ENCODE peak calls at places on chromosome 20, in ten cellular contexts. X is MM.1S, Z is PC-9, D is IMR-90, R is astrocyte, L is GM12878, B is PC-3, S is hepatocyte, Y is H9, Q is HCT116. A is an unnamed sample.

GRCh38 chr20:9447182-9447581 is 67.2 kb upstream of the LAMP5 start:
- DNase-seq in D (no peak), S (no peak), R (no peak), Z (no peak), Q (no peak), Y (no peak), L (no peak), X (peak; percentile 75), B (no peak), A (no peak)

GRCh38 chr20:44738779-44739477 is 6.7 kb upstream of the KCNK15 start:
- DNase-seq in B (peak; percentile 80), X (peak; percentile 77), L (peak; percentile 63), R (peak; percentile 56), S (peak; percentile 78), Z (peak; percentile 79), D (peak; percentile 67), Q (peak; percentile 89), Y (peak; percentile 90), A (peak; percentile 95)

GRCh38 chr20:37395411-37395800 is 49.5 kb downstream of the SRC start:
- DNase-seq in Q (no peak), B (no peak), X (no peak), D (no peak), Z (no peak), L (no peak), R (no peak), Y (no peak), S (no peak), A (no peak)

GRCh38 chr20:38148328-38149102 is 16.6 kb downstream of the TGM2 start:
- DNase-seq in R (no peak), S (no peak), L (no peak), Q (no peak), X (no peak), B (no peak), D (no peak), Y (no peak), Z (no peak), A (no peak)

GRCh38 chr20:24985802-24986201 is 6.7 kb downstream of the APMAP start:
- DNase-seq in Q (no peak), R (no peak), L (no peak), D (no peak), B (no peak), Z (no peak), Y (peak; percentile 6), X (no peak), S (no peak), A (no peak)

GRCh38 chr20:24751551-24751950 is 197.5 kb upstream of the CST7 start:
- DNase-seq in Q (no peak), S (no peak), L (no peak), R (no peak), B (no peak), Y (no peak), Z (no peak), X (no peak), D (no peak), A (no peak)

GRCh38 chr20:21981179-21981578 is 275.7 kb downstream of the PAX1 start:
- DNase-seq in L (no peak), Q (no peak), Z (no peak), R (peak; percentile 2), S (no peak), X (no peak), B (no peak), Y (no peak), D (no peak), A (peak; percentile 42)

GRCh38 chr20:4677846-4678245 is 43.9 kb upstream of the PRND start:
- DNase-seq in X (no peak), L (no peak), Y (no peak), B (no peak), D (no peak), R (no peak), Z (no peak), S (no peak), Q (no peak), A (no peak)

GRCh38 chr20:38725458-38725958 is 1.2 kb downstream of the SLC32A1 start:
- DNase-seq in S (no peak), R (no peak), L (no peak), X (peak; percentile 33), Z (no peak), B (no peak), D (no peak), Y (no peak), Q (no peak), A (peak; percentile 88)

GRCh38 chr20:59032713-59033059 is 551 bp upstream of the ATP5F1E start:
- DNase-seq in D (peak; percentile 27), X (no peak), Q (peak; percentile 21), R (no peak), S (peak; percentile 62), L (no peak), Y (no peak), Z (no peak), B (peak; percentile 66), A (no peak)

DNA sequence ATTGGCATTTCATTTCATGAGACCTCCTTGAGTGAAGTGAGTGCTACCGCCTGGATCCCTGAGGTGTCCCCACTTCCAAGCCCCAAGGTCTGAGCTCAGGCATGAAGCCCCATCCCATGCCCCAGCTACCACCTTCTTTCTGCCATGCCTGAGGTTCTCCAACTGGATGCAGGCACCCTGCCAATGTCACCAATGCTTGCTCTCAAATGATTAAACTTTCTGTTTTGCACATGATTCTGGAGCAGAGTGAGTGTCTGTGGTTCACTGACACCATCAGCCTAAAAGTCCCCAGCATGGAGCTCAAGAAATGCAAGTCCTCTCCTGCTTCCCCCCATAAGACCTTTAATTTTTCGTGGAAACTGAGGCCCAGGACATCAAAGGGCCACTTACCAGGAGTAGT is 43.7 kb upstream of the BPIFA2 start:
- DNase-seq in B (no peak), D (no peak), X (no peak), Y (no peak), S (no peak), R (no peak), L (no peak), Z (no peak), Q (no peak), A (no peak)
- TF ChIP-seq CTCF in B (no peak), D (no peak), X (no peak), Y (no peak), S (no peak), R (no peak), L (no peak), Z (no peak), Q (no peak), A (no peak)

GRCh38 chr20:19942611-19943010 is 74.6 kb upstream of the NAA20 start:
- DNase-seq in Y (no peak), D (no peak), S (no peak), R (no peak), Z (no peak), B (no peak), L (no peak), Q (no peak), X (no peak), A (no peak)
- H3K4me1 ChIP-seq in Y (no peaks in the 10 kb centered on the region), D (peaks cover 15% of the 10 kb centered on the region), S (peaks cover 6% of the 10 kb centered on the region), R (peaks cover 20% of the 10 kb centered on the region), Z (peaks cover 4% of the 10 kb centered on the region), B (peaks cover 3% of the 10 kb centered on the region), L (peaks cover 23% of the 10 kb centered on the region), Q (peaks cover 3% of the 10 kb centered on the region), X (peaks cover 3% of the 10 kb centered on the region), A (peaks cover 21% of the 10 kb centered on the region)

DNA sequence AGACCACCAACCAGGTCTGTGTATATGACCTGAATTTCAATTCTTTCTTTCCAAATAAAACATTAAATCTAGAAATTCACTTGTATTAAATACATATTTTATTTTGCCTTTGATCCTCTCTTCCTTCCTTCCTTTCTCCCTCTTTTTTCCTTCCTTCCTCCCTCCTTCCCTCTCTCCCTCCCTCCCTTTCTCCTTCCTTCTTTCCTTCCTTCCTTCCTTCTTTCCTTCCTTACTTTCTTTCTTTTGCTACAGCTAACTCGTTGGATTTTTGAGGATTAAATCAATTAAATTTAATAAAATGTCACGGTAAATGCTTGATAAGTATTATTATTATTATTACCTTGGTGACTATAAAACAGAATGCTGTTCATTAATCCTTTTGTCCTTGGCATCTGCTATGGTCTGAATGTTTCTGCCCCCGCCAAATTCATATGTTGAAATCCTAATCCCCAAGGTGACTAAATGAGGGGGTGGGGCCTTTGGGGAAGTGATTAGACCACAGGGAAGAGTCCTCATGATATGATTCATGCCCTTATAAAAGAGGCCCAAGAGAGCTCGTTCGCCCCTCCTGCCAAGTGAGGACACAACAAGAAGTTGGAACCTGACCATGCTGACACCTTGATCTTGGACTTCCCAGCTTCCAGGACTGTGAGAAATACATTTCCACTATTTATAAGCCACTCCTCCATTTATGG is 67.6 kb upstream of the BTBD3 start:
- DNase-seq in R (peak; percentile 78), X (no peak), S (no peak), D (peak; percentile 45), B (peak; percentile 89), Z (peak; percentile 47), Y (no peak), Q (peak; percentile 8), L (no peak), A (no peak)
- H2AFZ ChIP-seq in R (no peak overlapping the region), X (no peak overlapping the region), S (no peak overlapping the region), D (no peak overlapping the region), B (no peak overlapping the region), Z (no peak overlapping the region), Y (no peak overlapping the region), Q (peak overlapping the region; percentile 1), L (no peak overlapping the region), A (no peak overlapping the region)

GRCh38 chr20:61677928-61678327 is 387.8 kb downstream of the TAF4 start:
- DNase-seq in B (no peak), S (no peak), Y (no peak), X (no peak), Z (no peak), L (no peak), Q (no peak), R (no peak), D (no peak), A (no peak)

GRCh38 chr20:61674051-61674450 is 391.6 kb downstream of the TAF4 start:
- DNase-seq in S (no peak), Y (no peak), B (no peak), D (no peak), Z (no peak), X (no peak), R (no peak), Q (no peak), L (no peak), A (no peak)

GRCh38 chr20:61673152-61673551 is 392.5 kb downstream of the TAF4 start:
- DNase-seq in L (no peak), Q (no peak), S (no peak), Z (no peak), D (no peak), R (no peak), X (no peak), B (no peak), Y (no peak), A (no peak)

GRCh38 chr20:61671559-61671958 is 394.1 kb downstream of the TAF4 start:
- DNase-seq in L (no peak), Z (no peak), R (no peak), Q (no peak), S (no peak), X (no peak), Y (no peak), D (no peak), B (no peak), A (no peak)

GRCh38 chr20:61674688-61675087 is 391.0 kb downstream of the TAF4 start:
- DNase-seq in Z (no peak), R (no peak), X (no peak), L (no peak), Y (no peak), D (no peak), S (no peak), B (no peak), Q (no peak), A (no peak)
- TF ChIP-seq CTCF in Z (no peak), R (no peak), X (no peak), L (no peak), Y (no peak), D (no peak), S (no peak), B (no peak), Q (no peak), A (no peak)

GRCh38 chr20:48767269-48767960 is 60.4 kb downstream of the PREX1 start:
- DNase-seq in Z (no peak), L (no peak), Q (no peak), Y (no peak), R (no peak), D (no peak), X (no peak), B (no peak), S (no peak), A (no peak)
- H3K4me1 ChIP-seq in Z (no peaks in the 10 kb centered on the region), L (peaks cover 32% of the 10 kb centered on the region), Q (peaks cover 9% of the 10 kb centered on the region), Y (no peaks in the 10 kb centered on the region), R (no peaks in the 10 kb centered on the region), D (no peaks in the 10 kb centered on the region), X (no peaks in the 10 kb centered on the region), B (no peaks in the 10 kb centered on the region), S (no peaks in the 10 kb centered on the region), A (peaks cover 10% of the 10 kb centered on the region)